ENCODE peak calls at places on chromosomes 12 and 14, in four cellular contexts. One of them, this sample, is unnamed.
A peak's percentile ranks its signal among the peaks of the same experiment; 100 is the strongest.

GRCh38 chr14:68969278-68969677 is 9.8 kb downstream of the ACTN1 start:
- DNase-seq in cardiac muscle cell: no peak
- DNase-seq in PC-9: no peak
- DNase-seq in colonic mucosa: no peak
- DNase-seq in this sample: no peak

GRCh38 chr12:42741771-42742510 is 152.4 kb upstream of the PRICKLE1 start:
- DNase-seq in cardiac muscle cell: peak; percentile 24
- DNase-seq in PC-9: no peak
- DNase-seq in colonic mucosa: no peak
- DNase-seq in this sample: no peak

GRCh38 chr12:12024958-12025682 is 45.6 kb upstream of the BCL2L14 start:
- DNase-seq in cardiac muscle cell: no peak
- DNase-seq in colonic mucosa: peak; percentile 85
- DNase-seq in PC-9: no peak
- DNase-seq in this sample: no peak

GRCh38 chr12:76520348-76520747 is 39.2 kb downstream of the OSBPL8 start:
- DNase-seq in PC-9: no peak
- DNase-seq in colonic mucosa: no peak
- DNase-seq in cardiac muscle cell: no peak
- DNase-seq in this sample: no peak

GRCh38 chr14:72708708-72709475 is 185.0 kb downstream of the DPF3 start:
- DNase-seq in colonic mucosa: no peak
- DNase-seq in PC-9: no peak
- DNase-seq in cardiac muscle cell: no peak
- DNase-seq in this sample: no peak

GRCh38 chr14:88379706-88380343 is 5.6 kb upstream of the SPATA7 start:
- DNase-seq in colonic mucosa: no peak
- DNase-seq in PC-9: no peak
- DNase-seq in cardiac muscle cell: no peak
- DNase-seq in this sample: no peak

GRCh38 chr12:76085159-76085868 is 829 bp upstream of the NAP1L1 start:
- DNase-seq in colonic mucosa: peak; percentile 26
- DNase-seq in cardiac muscle cell: peak; percentile 27
- DNase-seq in PC-9: no peak
- DNase-seq in this sample: no peak

GRCh38 chr12:1282670-1283361 is 291.8 kb downstream of the ERC1 start:
- DNase-seq in colonic mucosa: peak; percentile 35
- DNase-seq in cardiac muscle cell: no peak
- DNase-seq in PC-9: no peak
- DNase-seq in this sample: no peak

GRCh38 chr12:108306014-108306501 is 33.1 kb downstream of the CMKLR1 start:
- DNase-seq in colonic mucosa: no peak
- DNase-seq in PC-9: no peak
- DNase-seq in cardiac muscle cell: no peak
- DNase-seq in this sample: no peak

GRCh38 chr14:54451961-54452360 is 10.8 kb upstream of the CNIH1 start:
- DNase-seq in PC-9: no peak
- DNase-seq in cardiac muscle cell: no peak
- DNase-seq in colonic mucosa: no peak
- DNase-seq in this sample: no peak

GRCh38 chr14:54453252-54453651 is 12.1 kb upstream of the CNIH1 start:
- DNase-seq in cardiac muscle cell: no peak
- DNase-seq in PC-9: no peak
- DNase-seq in colonic mucosa: no peak
- DNase-seq in this sample: no peak

GRCh38 chr14:54450535-54450934 is 9.4 kb upstream of the CNIH1 start:
- DNase-seq in PC-9: no peak
- DNase-seq in colonic mucosa: no peak
- DNase-seq in cardiac muscle cell: no peak
- DNase-seq in this sample: no peak

GRCh38 chr14:54447231-54447692 is 6.1 kb upstream of the CNIH1 start:
- DNase-seq in colonic mucosa: peak; percentile 82
- DNase-seq in PC-9: peak; percentile 84
- DNase-seq in cardiac muscle cell: no peak
- DNase-seq in this sample: peak; percentile 95

DNA sequence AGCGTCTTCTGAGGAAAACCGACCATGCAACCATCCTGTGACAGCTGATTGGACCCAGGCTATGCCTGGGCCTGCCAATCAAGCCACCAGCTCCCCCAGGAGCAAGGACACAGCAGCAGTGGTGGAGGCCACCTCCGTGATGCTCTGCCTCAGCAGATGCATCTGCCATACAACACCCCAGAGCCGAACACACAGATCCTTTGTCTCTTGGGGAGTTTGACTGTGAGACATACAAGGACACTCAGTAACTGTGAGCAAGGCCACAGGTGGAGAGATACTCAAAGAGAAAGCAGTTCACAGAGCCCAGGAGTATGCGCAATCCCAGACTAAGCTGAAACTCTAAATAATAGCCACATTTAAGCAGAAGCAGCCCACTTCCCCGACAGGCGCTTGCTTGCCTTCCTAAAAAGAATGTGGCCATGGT is 10.0 kb upstream of the CNIH1 start:
- DNase-seq in PC-9: no peak
- DNase-seq in colonic mucosa: no peak
- DNase-seq in cardiac muscle cell: no peak
- DNase-seq in this sample: no peak
- H3K4me3 ChIP-seq in PC-9: no peak overlapping the region
- H3K4me3 ChIP-seq in colonic mucosa: no peak overlapping the region
- H3K4me3 ChIP-seq in cardiac muscle cell: no peak overlapping the region
- H3K4me3 ChIP-seq in this sample: no peak overlapping the region

GRCh38 chr12:111586986-111587385 is 12.1 kb downstream of the ATXN2 start:
- DNase-seq in colonic mucosa: no peak
- DNase-seq in PC-9: no peak
- DNase-seq in cardiac muscle cell: no peak
- DNase-seq in this sample: no peak

GRCh38 chr12:111582133-111582747 is 16.9 kb downstream of the ATXN2 start:
- DNase-seq in cardiac muscle cell: no peak
- DNase-seq in PC-9: no peak
- DNase-seq in colonic mucosa: no peak
- DNase-seq in this sample: no peak

GRCh38 chr12:111588010-111588409 is 11.1 kb downstream of the ATXN2 start:
- DNase-seq in cardiac muscle cell: no peak
- DNase-seq in colonic mucosa: no peak
- DNase-seq in PC-9: no peak
- DNase-seq in this sample: no peak

GRCh38 chr12:111584959-111585358 is 14.2 kb downstream of the ATXN2 start:
- DNase-seq in cardiac muscle cell: no peak
- DNase-seq in PC-9: peak; percentile 90
- DNase-seq in colonic mucosa: no peak
- DNase-seq in this sample: peak; percentile 46

GRCh38 chr12:111585619-111586135 is 13.4 kb downstream of the ATXN2 start:
- DNase-seq in colonic mucosa: no peak
- DNase-seq in PC-9: no peak
- DNase-seq in cardiac muscle cell: no peak
- DNase-seq in this sample: no peak
- H3K27ac ChIP-seq in colonic mucosa: no peak overlapping the region
- H3K27ac ChIP-seq in PC-9: peak overlapping the region; percentile 3
- H3K27ac ChIP-seq in cardiac muscle cell: no peak overlapping the region
- H3K27ac ChIP-seq in this sample: no peak overlapping the region

GRCh38 chr14:103090481-103091020 is 4.0 kb upstream of the EXOC3L4 start:
- DNase-seq in PC-9: no peak
- DNase-seq in cardiac muscle cell: no peak
- DNase-seq in colonic mucosa: no peak
- DNase-seq in this sample: no peak
- H3K4me3 ChIP-seq in PC-9: peak overlapping the region; percentile 56
- H3K4me3 ChIP-seq in cardiac muscle cell: no peak overlapping the region
- H3K4me3 ChIP-seq in colonic mucosa: no peak overlapping the region
- H3K4me3 ChIP-seq in this sample: no peak overlapping the region

DNA sequence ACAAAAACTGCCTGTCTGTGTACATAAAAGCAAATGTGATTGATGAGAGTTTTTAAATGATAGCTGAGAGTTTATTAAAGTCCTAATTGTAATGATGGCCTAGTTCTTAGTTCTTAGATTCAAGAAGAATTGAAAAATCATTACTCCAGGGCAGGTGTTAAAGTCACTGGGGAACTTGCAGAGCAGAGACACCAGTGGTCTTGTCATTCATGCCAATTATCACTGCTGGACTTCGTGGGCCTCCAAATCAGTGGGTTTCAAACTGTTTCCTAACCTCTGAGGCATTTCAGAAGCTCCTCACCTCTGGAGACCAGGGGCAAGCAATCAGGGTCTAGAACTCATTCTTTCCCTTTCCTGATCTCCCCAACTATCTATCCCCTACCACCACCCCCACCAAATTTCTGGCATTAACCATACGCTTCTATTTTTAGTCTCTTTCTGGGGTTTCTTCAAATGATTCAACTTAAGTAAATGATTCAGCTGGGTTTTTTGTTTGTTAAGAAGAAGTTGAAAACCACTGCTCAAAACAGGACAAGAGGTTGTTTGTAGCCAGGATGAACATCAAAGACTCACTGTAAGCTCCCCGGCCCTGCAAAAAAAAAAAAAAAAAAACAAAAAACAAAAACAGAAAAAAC is 80.1 kb downstream of the CEP83 start:
- DNase-seq in colonic mucosa: no peak
- DNase-seq in cardiac muscle cell: no peak
- DNase-seq in PC-9: no peak
- DNase-seq in this sample: no peak
- H3K27ac ChIP-seq in colonic mucosa: no peak overlapping the region
- H3K27ac ChIP-seq in cardiac muscle cell: peak overlapping the region; percentile 50
- H3K27ac ChIP-seq in PC-9: no peak overlapping the region
- H3K27ac ChIP-seq in this sample: no peak overlapping the region

GRCh38 chr12:55972045-55972843 is 1.6 kb upstream of the RAB5B start:
- DNase-seq in cardiac muscle cell: no peak
- DNase-seq in colonic mucosa: no peak
- DNase-seq in PC-9: peak; percentile 94
- DNase-seq in this sample: no peak

GRCh38 chr12:55965941-55966407 is at the start of gene PMEL:
- DNase-seq in colonic mucosa: peak; percentile 36
- DNase-seq in PC-9: no peak
- DNase-seq in cardiac muscle cell: no peak
- DNase-seq in this sample: no peak

GRCh38 chr12:55970775-55971174 is 3.1 kb upstream of the RAB5B start:
- DNase-seq in colonic mucosa: no peak
- DNase-seq in PC-9: no peak
- DNase-seq in cardiac muscle cell: no peak
- DNase-seq in this sample: no peak

GRCh38 chr12:55966408-55967281 is at the start of gene CDK2:
- DNase-seq in colonic mucosa: peak; percentile 98
- DNase-seq in PC-9: peak; percentile 68
- DNase-seq in cardiac muscle cell: peak; percentile 95
- DNase-seq in this sample: peak; percentile 92

GRCh38 chr12:55969356-55969755 is 2.7 kb downstream of the CDK2 start:
- DNase-seq in cardiac muscle cell: no peak
- DNase-seq in PC-9: no peak
- DNase-seq in colonic mucosa: no peak
- DNase-seq in this sample: no peak
- H3K4me3 ChIP-seq in cardiac muscle cell: no peak overlapping the region
- H3K4me3 ChIP-seq in PC-9: no peak overlapping the region
- H3K4me3 ChIP-seq in colonic mucosa: no peak overlapping the region
- H3K4me3 ChIP-seq in this sample: no peak overlapping the region

GRCh38 chr14:34035934-34036250 is 85.0 kb upstream of the EGLN3 start:
- DNase-seq in cardiac muscle cell: no peak
- DNase-seq in PC-9: no peak
- DNase-seq in colonic mucosa: no peak
- DNase-seq in this sample: no peak
- H3K27ac ChIP-seq in cardiac muscle cell: no peak overlapping the region
- H3K27ac ChIP-seq in PC-9: no peak overlapping the region
- H3K27ac ChIP-seq in colonic mucosa: peak overlapping the region; percentile 82
- H3K27ac ChIP-seq in this sample: peak overlapping the region; percentile 77

DNA sequence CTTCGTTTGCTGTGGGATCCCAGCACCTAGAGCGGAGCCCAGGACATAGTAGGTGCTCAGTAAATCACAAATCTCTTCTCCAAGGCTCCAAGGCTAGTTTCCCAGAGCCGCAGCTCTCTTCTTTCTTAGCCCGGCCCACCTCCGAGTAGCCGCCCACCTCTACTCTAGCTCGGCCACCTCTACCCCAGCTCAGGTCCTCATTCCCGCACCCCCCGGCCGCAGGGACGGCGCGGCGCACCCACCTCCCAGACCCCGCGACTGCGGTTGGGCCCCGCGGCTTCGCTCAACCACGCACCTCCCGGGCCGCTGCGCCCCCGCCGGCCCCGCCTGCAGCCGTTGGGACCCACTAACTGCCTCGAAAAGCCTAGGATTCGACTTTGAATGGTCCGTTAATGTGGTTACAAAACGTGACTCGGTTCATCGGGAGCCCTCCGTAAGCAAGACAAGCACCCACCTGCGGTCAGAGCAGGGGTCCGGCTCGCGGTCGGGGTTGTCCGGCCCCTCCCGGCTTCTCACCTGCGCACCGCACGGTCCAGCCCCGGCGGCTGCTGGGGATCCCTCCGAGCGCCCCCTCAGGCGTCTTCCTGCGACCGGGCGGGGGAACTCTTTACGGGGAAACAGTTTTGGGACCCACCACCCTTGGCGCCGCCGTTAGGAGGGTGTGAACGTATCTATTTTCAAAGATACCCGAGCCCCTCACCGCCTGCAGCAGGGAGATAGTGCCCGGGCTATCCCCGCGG is at the start of gene SLC2A14:
- DNase-seq in colonic mucosa: no peak
- DNase-seq in PC-9: no peak
- DNase-seq in cardiac muscle cell: peak; percentile 16
- DNase-seq in this sample: no peak
- H3K4me3 ChIP-seq in colonic mucosa: no peak within 1 kb of the TSS
- H3K4me3 ChIP-seq in PC-9: no peak within 1 kb of the TSS
- H3K4me3 ChIP-seq in cardiac muscle cell: no peak within 1 kb of the TSS
- H3K4me3 ChIP-seq in this sample: no peak within 1 kb of the TSS

This sample was measured in small intestine.